ENCODE peak calls at places on chromosome 17, in four cellular contexts. One of them, this sample, is unnamed.

GRCh38 chr17:601462-602303 is 113.0 kb downstream of the VPS53 start:
- DNase-seq in thyroid gland: no peak
- DNase-seq in pancreas: no peak
- DNase-seq in Caco-2: no peak
- DNase-seq in this sample: no peak

GRCh38 chr17:70552982-70553334 is 383.6 kb downstream of the KCNJ2 start:
- DNase-seq in thyroid gland: no peak
- DNase-seq in pancreas: no peak
- DNase-seq in Caco-2: no peak
- DNase-seq in this sample: no peak

GRCh38 chr17:6435968-6436367 is 1.0 kb upstream of the AIPL1 start:
- DNase-seq in thyroid gland: peak; percentile 56
- DNase-seq in pancreas: no peak
- DNase-seq in Caco-2: peak; percentile 47
- DNase-seq in this sample: peak; percentile 57

GRCh38 chr17:58310511-58311428 is 17.8 kb downstream of the TSPOAP1 start:
- DNase-seq in thyroid gland: no peak
- DNase-seq in pancreas: peak; percentile 60
- DNase-seq in Caco-2: no peak
- DNase-seq in this sample: no peak

GRCh38 chr17:47714773-47715396 is 18.2 kb upstream of the TBX21 start:
- DNase-seq in thyroid gland: no peak
- DNase-seq in pancreas: no peak
- DNase-seq in Caco-2: no peak
- DNase-seq in this sample: no peak

GRCh38 chr17:48642059-48642842 is 16.1 kb upstream of the HOXB9 start:
- DNase-seq in thyroid gland: no peak
- DNase-seq in pancreas: no peak
- DNase-seq in Caco-2: peak; percentile 41
- DNase-seq in this sample: no peak

GRCh38 chr17:73349138-73349537 is 37.3 kb upstream of the CDC42EP4 start:
- DNase-seq in thyroid gland: no peak
- DNase-seq in pancreas: no peak
- DNase-seq in Caco-2: no peak
- DNase-seq in this sample: no peak

GRCh38 chr17:76988796-76989195 is 120.6 kb downstream of the MGAT5B start:
- DNase-seq in thyroid gland: no peak
- DNase-seq in pancreas: no peak
- DNase-seq in Caco-2: no peak
- DNase-seq in this sample: no peak

GRCh38 chr17:78247304-78247703 is 15.9 kb downstream of the TMEM235 start:
- DNase-seq in thyroid gland: no peak
- DNase-seq in pancreas: no peak
- DNase-seq in Caco-2: no peak
- DNase-seq in this sample: no peak

GRCh38 chr17:57471941-57472368 is 215.6 kb downstream of the MSI2 start:
- DNase-seq in thyroid gland: peak; percentile 47
- DNase-seq in pancreas: no peak
- DNase-seq in Caco-2: no peak
- DNase-seq in this sample: no peak

GRCh38 chr17:58317421-58318064 is 11.1 kb downstream of the TSPOAP1 start:
- DNase-seq in thyroid gland: no peak
- DNase-seq in pancreas: peak; percentile 30
- DNase-seq in Caco-2: peak; percentile 77
- DNase-seq in this sample: peak; percentile 45

GRCh38 chr17:41464682-41465081 is 2.5 kb downstream of the KRT32 start:
- DNase-seq in thyroid gland: peak; percentile 68
- DNase-seq in pancreas: no peak
- DNase-seq in Caco-2: no peak
- DNase-seq in this sample: peak; percentile 90

GRCh38 chr17:520447-521167 is 168.0 kb upstream of the RPH3AL start:
- DNase-seq in thyroid gland: no peak
- DNase-seq in pancreas: no peak
- DNase-seq in Caco-2: no peak
- DNase-seq in this sample: no peak

GRCh38 chr17:63998050-63998720 is at the start of gene PRR29:
- DNase-seq in thyroid gland: peak; percentile 82
- DNase-seq in pancreas: peak; percentile 92
- DNase-seq in Caco-2: peak; percentile 77
- DNase-seq in this sample: no peak

GRCh38 chr17:7855643-7856080 is 796 bp downstream of the TMEM88 start:
- DNase-seq in thyroid gland: no peak
- DNase-seq in pancreas: no peak
- DNase-seq in Caco-2: no peak
- DNase-seq in this sample: no peak

GRCh38 chr17:35898283-35899070 is 18.3 kb upstream of the CCL5 start:
- DNase-seq in thyroid gland: peak; percentile 83
- DNase-seq in pancreas: peak; percentile 79
- DNase-seq in Caco-2: no peak
- DNase-seq in this sample: no peak

DNA sequence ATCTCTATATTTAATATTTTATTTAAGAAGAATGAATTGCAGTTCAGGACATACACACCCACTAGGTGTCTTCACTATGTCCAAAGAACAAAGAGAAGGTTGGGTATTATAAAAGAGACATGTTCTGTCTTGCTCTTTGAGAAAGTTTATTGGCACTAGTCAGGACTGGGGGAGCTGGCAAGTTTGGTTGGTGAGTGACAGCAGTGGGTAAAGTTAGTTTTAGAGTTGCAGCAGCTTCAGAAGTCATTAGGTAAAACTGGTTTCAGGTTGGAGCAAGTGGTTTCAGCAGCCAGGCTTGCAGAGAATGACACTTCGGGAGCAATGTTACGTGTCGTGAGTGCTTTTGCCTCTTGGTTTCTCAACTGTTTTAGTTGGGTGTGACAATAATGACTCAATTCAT is 142.2 kb upstream of the HS3ST3A1 start:
- DNase-seq in thyroid gland: no peak
- DNase-seq in pancreas: no peak
- DNase-seq in Caco-2: no peak
- DNase-seq in this sample: no peak
- TF ChIP-seq CTCF in thyroid gland: no peak
- TF ChIP-seq CTCF in pancreas: no peak
- TF ChIP-seq CTCF in Caco-2: no peak
- TF ChIP-seq CTCF in this sample: no peak

GRCh38 chr17:34478244-34478643 is 101.1 kb upstream of the TMEM132E start:
- DNase-seq in thyroid gland: no peak
- DNase-seq in pancreas: no peak
- DNase-seq in Caco-2: no peak
- DNase-seq in this sample: no peak

GRCh38 chr17:34472363-34472762 is 107.0 kb upstream of the TMEM132E start:
- DNase-seq in thyroid gland: no peak
- DNase-seq in pancreas: no peak
- DNase-seq in Caco-2: no peak
- DNase-seq in this sample: no peak

DNA sequence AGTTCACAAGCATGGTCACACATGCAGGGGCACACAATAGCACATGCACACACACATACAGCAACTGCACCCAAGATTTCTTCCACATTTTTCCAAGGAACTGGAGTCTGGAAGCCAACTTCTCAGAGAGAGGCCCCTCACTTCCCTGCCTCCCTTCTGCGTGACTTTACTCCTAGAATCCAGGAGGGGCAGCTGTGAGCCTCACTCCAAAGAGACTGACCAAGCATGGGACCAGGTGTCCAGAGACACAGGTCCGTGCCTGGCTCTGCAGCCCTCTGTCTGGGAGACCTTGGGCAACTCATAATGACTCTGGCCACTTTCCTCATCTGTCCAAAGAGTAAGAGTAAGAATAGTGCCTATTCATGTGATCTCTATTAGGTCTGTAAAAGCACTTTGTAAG is 104.7 kb upstream of the TMEM132E start:
- DNase-seq in thyroid gland: no peak
- DNase-seq in pancreas: no peak
- DNase-seq in Caco-2: no peak
- DNase-seq in this sample: no peak
- TF ChIP-seq CTCF in thyroid gland: no peak
- TF ChIP-seq CTCF in pancreas: no peak
- TF ChIP-seq CTCF in Caco-2: peak; percentile 17
- TF ChIP-seq CTCF in this sample: no peak

GRCh38 chr17:75069783-75070182 is 18.0 kb upstream of the SLC16A5 start:
- DNase-seq in thyroid gland: no peak
- DNase-seq in pancreas: peak; percentile 12
- DNase-seq in Caco-2: no peak
- DNase-seq in this sample: no peak
- TF ChIP-seq CTCF in thyroid gland: peak; percentile 30
- TF ChIP-seq CTCF in pancreas: no peak
- TF ChIP-seq CTCF in Caco-2: peak; percentile 16
- TF ChIP-seq CTCF in this sample: no peak

GRCh38 chr17:17494499-17495447 is 1.4 kb downstream of the RASD1 start:
- DNase-seq in thyroid gland: peak; percentile 63
- DNase-seq in pancreas: peak; percentile 83
- DNase-seq in Caco-2: peak; percentile 74
- DNase-seq in this sample: no peak
- TF ChIP-seq CTCF in thyroid gland: no peak
- TF ChIP-seq CTCF in pancreas: no peak
- TF ChIP-seq CTCF in Caco-2: no peak
- TF ChIP-seq CTCF in this sample: no peak

DNA sequence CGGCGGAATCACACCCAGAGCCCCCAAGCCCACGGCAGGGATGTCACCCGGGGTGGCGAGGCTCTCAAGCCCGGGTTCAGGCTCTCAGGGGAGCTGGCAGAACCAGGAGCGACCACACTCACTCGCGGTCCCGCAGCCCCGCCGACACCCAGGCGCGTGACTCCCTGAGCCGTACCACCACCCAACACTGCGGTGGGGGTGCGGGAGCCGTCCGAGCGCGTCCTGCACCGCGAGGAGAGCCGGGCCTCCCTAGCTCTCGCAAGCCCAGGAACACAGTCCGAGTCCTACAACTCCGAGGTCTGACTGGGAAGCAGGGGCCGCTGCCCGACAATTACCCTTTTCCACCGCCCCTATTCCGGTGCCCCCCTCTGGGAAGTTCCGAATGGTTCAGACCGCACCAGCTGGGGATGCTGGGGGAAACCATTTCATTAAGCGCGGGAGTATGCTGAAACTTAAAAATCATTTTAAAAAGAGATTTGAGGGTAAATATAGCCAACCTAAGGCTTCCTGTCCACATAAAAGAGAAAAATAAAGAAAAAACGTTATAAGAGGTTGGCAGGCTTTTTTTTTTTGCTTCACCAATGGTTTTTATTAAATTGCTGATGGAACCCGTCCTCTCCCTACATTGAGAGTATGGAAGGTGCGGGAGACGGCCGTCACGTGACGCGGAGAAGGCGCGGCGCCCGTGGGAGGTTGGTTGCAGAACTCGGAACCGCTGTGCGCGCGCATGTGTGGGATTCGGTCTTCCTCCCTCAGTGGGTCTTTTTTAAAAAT is at the start of gene FLCN:
- DNase-seq in thyroid gland: peak; percentile 92
- DNase-seq in pancreas: peak; percentile 91
- DNase-seq in Caco-2: peak; percentile 85
- DNase-seq in this sample: peak; percentile 70
- TF ChIP-seq CTCF in thyroid gland: no peak
- TF ChIP-seq CTCF in pancreas: no peak
- TF ChIP-seq CTCF in Caco-2: no peak
- TF ChIP-seq CTCF in this sample: no peak

DNA sequence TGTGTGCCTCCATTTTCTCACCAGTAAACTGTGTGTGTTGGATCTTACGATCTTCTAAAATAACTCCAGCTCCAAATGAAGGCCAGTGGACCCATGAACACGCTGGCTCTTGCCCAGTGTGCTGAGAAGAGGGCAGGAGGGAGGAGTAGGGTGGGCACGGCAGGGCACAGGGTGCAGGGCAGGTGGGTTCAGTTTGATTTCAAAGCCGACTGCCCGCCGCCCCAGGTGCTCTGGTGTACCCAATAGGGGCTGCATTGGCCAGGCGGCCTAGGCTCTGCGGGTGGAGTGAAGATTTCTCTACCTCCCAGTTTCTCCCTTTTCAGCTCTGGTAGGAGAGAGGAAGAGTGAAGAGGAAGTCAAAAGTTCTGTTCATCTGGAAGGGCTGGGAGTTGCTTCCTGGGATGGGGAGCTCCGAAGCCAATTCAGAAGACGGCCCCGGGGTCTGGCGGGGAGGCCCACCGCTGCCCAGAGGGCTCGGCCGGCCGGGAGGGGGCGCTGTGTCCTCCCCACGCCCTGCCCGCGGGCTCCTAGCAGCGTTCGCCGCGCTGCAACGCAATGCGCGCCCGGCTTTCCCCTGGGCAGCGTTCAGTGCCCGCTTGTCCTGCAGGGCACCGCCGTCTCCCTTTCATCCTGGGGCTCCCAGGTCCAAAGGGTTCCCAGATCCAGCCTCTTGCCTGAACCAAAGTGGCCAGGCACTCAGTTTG is 1.1 kb upstream of the CRHR1 start:
- DNase-seq in thyroid gland: peak; percentile 41
- DNase-seq in pancreas: no peak
- DNase-seq in Caco-2: no peak
- DNase-seq in this sample: no peak
- TF ChIP-seq CTCF in thyroid gland: peak; percentile 17
- TF ChIP-seq CTCF in pancreas: peak; percentile 28
- TF ChIP-seq CTCF in Caco-2: peak; percentile 48
- TF ChIP-seq CTCF in this sample: peak; percentile 85

GRCh38 chr17:75654176-75654575 is 12.8 kb downstream of the RECQL5 start:
- DNase-seq in thyroid gland: no peak
- DNase-seq in pancreas: no peak
- DNase-seq in Caco-2: peak; percentile 31
- DNase-seq in this sample: no peak
- TF ChIP-seq CTCF in thyroid gland: no peak
- TF ChIP-seq CTCF in pancreas: no peak
- TF ChIP-seq CTCF in Caco-2: no peak
- TF ChIP-seq CTCF in this sample: no peak

GRCh38 chr17:79990704-79991103 is 45.0 kb downstream of the TBC1D16 start:
- DNase-seq in thyroid gland: no peak
- DNase-seq in pancreas: peak; percentile 44
- DNase-seq in Caco-2: no peak
- DNase-seq in this sample: no peak

GRCh38 chr17:79988163-79988971 is 47.3 kb downstream of the TBC1D16 start:
- DNase-seq in thyroid gland: peak; percentile 86
- DNase-seq in pancreas: peak; percentile 54
- DNase-seq in Caco-2: peak; percentile 30
- DNase-seq in this sample: no peak

GRCh38 chr17:79989106-79989835 is 46.4 kb downstream of the TBC1D16 start:
- DNase-seq in thyroid gland: no peak
- DNase-seq in pancreas: peak; percentile 36
- DNase-seq in Caco-2: no peak
- DNase-seq in this sample: no peak

GRCh38 chr17:79991140-79991923 is 44.3 kb downstream of the TBC1D16 start:
- DNase-seq in thyroid gland: peak; percentile 86
- DNase-seq in pancreas: peak; percentile 94
- DNase-seq in Caco-2: peak; percentile 94
- DNase-seq in this sample: no peak

DNA sequence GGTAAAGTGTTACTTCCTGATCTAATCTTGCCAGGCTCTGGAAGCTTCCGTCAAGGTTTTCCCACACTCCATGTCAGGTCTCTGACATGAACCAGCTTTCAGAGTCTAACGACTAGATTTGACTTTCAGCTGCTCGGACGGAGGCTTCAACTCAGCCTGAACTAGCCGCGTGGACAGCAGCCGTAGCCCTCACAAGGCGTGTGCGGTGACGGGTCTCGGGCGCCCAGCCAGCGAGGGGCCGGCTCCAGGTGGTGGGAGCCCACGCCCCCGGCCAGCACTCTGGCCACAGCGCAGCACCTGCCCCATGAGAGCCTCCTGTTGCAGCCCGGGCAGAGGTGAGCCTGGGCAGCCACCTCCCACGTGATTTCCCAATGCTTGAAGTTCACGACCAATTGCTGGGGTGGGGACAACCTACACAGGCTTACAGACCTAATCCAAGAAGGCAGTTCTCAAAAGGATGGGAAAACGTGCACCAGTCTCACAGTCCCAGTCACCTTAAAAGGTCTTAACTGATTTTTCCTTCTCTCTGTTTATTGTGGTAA is 45.5 kb downstream of the TBC1D16 start:
- DNase-seq in thyroid gland: no peak
- DNase-seq in pancreas: peak; percentile 74
- DNase-seq in Caco-2: no peak
- DNase-seq in this sample: no peak
- TF ChIP-seq CTCF in thyroid gland: no peak
- TF ChIP-seq CTCF in pancreas: no peak
- TF ChIP-seq CTCF in Caco-2: no peak
- TF ChIP-seq CTCF in this sample: no peak